ENCODE peak calls at places on chromosome 1, in nine cellular contexts. L is stimulated activated effector memory CD8-positive, alpha-beta T cell treated with anti-CD3 and anti-CD28 coated beads, Interleukin-12 subunit alpha, Interleukin-12 subunit beta, amount 100 ng/mL, for 72 hours; D is islet precursor cell; W is activated gamma-delta T cell treated with anti-CD3 and anti-CD28 coated beads, Interleukin-2, amount 50 U/mL, for 16 hours; B is WERI-Rb-1; O is KG1; V is NCI-H1105 treated with DMSO at 0.1 percent for 48 hours; I is CD8-positive, alpha-beta memory T cell; K is fibroblast of the conjunctiva. T is an unnamed sample.

GRCh38 chr1:2200308-2200943 is 5.9 kb upstream of the FAAP20 start:
- DNase-seq in L (no peak), D (no peak), W (no peak), B (no peak), O (no peak), V (no peak), I (no peak), K (no peak), T (no peak)

GRCh38 chr1:26889580-26890466 is at the start of gene GPN2:
- DNase-seq in L (peak; percentile 88), D (peak; percentile 88), W (peak; percentile 62), B (peak; percentile 72), O (peak; percentile 52), V (peak; percentile 81), I (peak; percentile 64), K (peak; percentile 47), T (peak; percentile 93)

GRCh38 chr1:194466706-194467105 is 1280.3 kb upstream of the B3GALT2 start:
- DNase-seq in L (no peak), D (no peak), W (no peak), B (peak; percentile 22), O (no peak), V (no peak), I (no peak), K (no peak), T (no peak)

GRCh38 chr1:107871259-107871658 is 93.7 kb downstream of the VAV3 start:
- DNase-seq in L (no peak), D (no peak), W (no peak), B (no peak), O (no peak), V (no peak), I (no peak), K (no peak), T (no peak)

GRCh38 chr1:200518524-200518923 is 102.0 kb downstream of the KIF14 start:
- DNase-seq in L (no peak), D (no peak), W (no peak), B (no peak), O (no peak), V (peak; percentile 77), I (no peak), K (no peak), T (no peak)

GRCh38 chr1:9687876-9688582 is 36.5 kb downstream of the PIK3CD start:
- DNase-seq in L (no peak), D (peak; percentile 73), W (no peak), B (no peak), O (no peak), V (peak; percentile 37), I (no peak), K (no peak), T (peak; percentile 63)

GRCh38 chr1:187871177-187871576 is 1042.4 kb downstream of the PLA2G4A start:
- DNase-seq in L (no peak), D (peak; percentile 52), W (no peak), B (peak; percentile 30), O (no peak), V (peak; percentile 68), I (no peak), K (peak; percentile 5), T (no peak)

GRCh38 chr1:194288284-194288683 is 1101.9 kb upstream of the B3GALT2 start:
- DNase-seq in L (no peak), D (no peak), W (no peak), B (no peak), O (no peak), V (no peak), I (no peak), K (no peak), T (no peak)

GRCh38 chr1:80054129-80054528 is 1047.6 kb upstream of the ADGRL4 start:
- DNase-seq in L (no peak), D (peak; percentile 84), W (no peak), B (no peak), O (no peak), V (peak; percentile 97), I (no peak), K (peak; percentile 59), T (peak; percentile 13)

GRCh38 chr1:159786966-159787365 is 6.2 kb downstream of the DUSP23 start:
- DNase-seq in L (no peak), D (no peak), W (no peak), B (no peak), O (no peak), V (no peak), I (no peak), K (no peak), T (peak; percentile 68)

GRCh38 chr1:119372493-119373086 is 4.0 kb downstream of the HAO2 start:
- DNase-seq in L (no peak), D (peak; percentile 83), W (no peak), B (peak; percentile 52), O (no peak), V (peak; percentile 31), I (no peak), K (peak; percentile 20), T (peak; percentile 53)

GRCh38 chr1:74502432-74502831 is 10.0 kb downstream of the LRRC53 start:
- DNase-seq in L (no peak), D (peak; percentile 63), W (no peak), B (no peak), O (peak; percentile 13), V (no peak), I (no peak), K (no peak), T (peak; percentile 51)

GRCh38 chr1:170698711-170699275 is 34.9 kb downstream of the PRRX1 start:
- DNase-seq in L (no peak), D (peak; percentile 70), W (no peak), B (no peak), O (no peak), V (peak; percentile 25), I (no peak), K (no peak), T (peak; percentile 64)

GRCh38 chr1:48776400-48777218 is at the start of gene BEND5:
- DNase-seq in L (no peak), D (peak; percentile 74), W (peak; percentile 20), B (peak; percentile 76), O (no peak), V (peak; percentile 89), I (peak; percentile 15), K (no peak), T (peak; percentile 38)

GRCh38 chr1:22259581-22260282 is 116.8 kb upstream of the WNT4 start:
- DNase-seq in L (no peak), D (peak; percentile 85), W (no peak), B (peak; percentile 60), O (no peak), V (no peak), I (no peak), K (no peak), T (no peak)

GRCh38 chr1:89085781-89086180 is 20.8 kb upstream of the GBP1 start:
- DNase-seq in L (peak; percentile 66), D (no peak), W (no peak), B (peak; percentile 17), O (peak; percentile 36), V (no peak), I (peak; percentile 8), K (peak; percentile 43), T (no peak)

GRCh38 chr1:221913351-221913750 is 171.5 kb upstream of the DUSP10 start:
- DNase-seq in L (no peak), D (no peak), W (no peak), B (no peak), O (no peak), V (no peak), I (no peak), K (no peak), T (no peak)

GRCh38 chr1:182968846-182969734 is 16.1 kb upstream of the SHCBP1L start:
- DNase-seq in L (no peak), D (no peak), W (no peak), B (no peak), O (no peak), V (no peak), I (no peak), K (no peak), T (no peak)

GRCh38 chr1:46725736-46726108 is 6.8 kb upstream of the EFCAB14 start:
- DNase-seq in L (no peak), D (no peak), W (no peak), B (no peak), O (no peak), V (no peak), I (no peak), K (no peak), T (no peak)

GRCh38 chr1:12104417-12104816 is 41.3 kb downstream of the TNFRSF8 start:
- DNase-seq in L (no peak), D (no peak), W (no peak), B (no peak), O (no peak), V (no peak), I (no peak), K (no peak), T (no peak)

GRCh38 chr1:59083946-59084865 is 212.7 kb upstream of the FGGY start:
- DNase-seq in L (peak; percentile 54), D (peak; percentile 75), W (no peak), B (no peak), O (no peak), V (no peak), I (no peak), K (no peak), T (peak; percentile 26)

GRCh38 chr1:204326891-204327290 is 32.8 kb downstream of the PLEKHA6 start:
- DNase-seq in L (no peak), D (no peak), W (no peak), B (no peak), O (no peak), V (no peak), I (no peak), K (no peak), T (no peak)

GRCh38 chr1:164588388-164589341 is 29.7 kb downstream of the PBX1 start:
- DNase-seq in L (no peak), D (peak; percentile 92), W (no peak), B (no peak), O (no peak), V (peak; percentile 85), I (no peak), K (peak; percentile 70), T (peak; percentile 47)

GRCh38 chr1:43836267-43836951 is 97.2 kb upstream of the ARTN start:
- DNase-seq in L (peak; percentile 72), D (no peak), W (peak; percentile 55), B (no peak), O (no peak), V (peak; percentile 95), I (peak; percentile 35), K (no peak), T (peak; percentile 14)

GRCh38 chr1:193434319-193434718 is 247.9 kb upstream of the B3GALT2 start:
- DNase-seq in L (no peak), D (no peak), W (no peak), B (no peak), O (no peak), V (no peak), I (no peak), K (no peak), T (peak; percentile 10)

GRCh38 chr1:20093940-20094391 is 24.0 kb downstream of the PLA2G5 start:
- DNase-seq in L (no peak), D (no peak), W (no peak), B (no peak), O (no peak), V (no peak), I (no peak), K (peak; percentile 4), T (peak; percentile 73)

GRCh38 chr1:183604811-183605210 is 14.6 kb upstream of the NCF2 start:
- DNase-seq in L (no peak), D (no peak), W (no peak), B (no peak), O (no peak), V (no peak), I (no peak), K (no peak), T (no peak)

GRCh38 chr1:181680871-181681270 is 197.6 kb downstream of the CACNA1E start:
- DNase-seq in L (no peak), D (no peak), W (no peak), B (no peak), O (no peak), V (no peak), I (no peak), K (no peak), T (no peak)

GRCh38 chr1:209766051-209766450 is 10.2 kb downstream of the TRAF3IP3 start:
- DNase-seq in L (no peak), D (no peak), W (no peak), B (no peak), O (no peak), V (no peak), I (no peak), K (no peak), T (no peak)

GRCh38 chr1:12219800-12220199 is 10.0 kb upstream of the VPS13D start:
- DNase-seq in L (no peak), D (no peak), W (no peak), B (no peak), O (no peak), V (no peak), I (no peak), K (no peak), T (no peak)

GRCh38 chr1:64097859-64098258 is 105.6 kb upstream of the UBE2U start:
- DNase-seq in L (no peak), D (no peak), W (no peak), B (no peak), O (no peak), V (no peak), I (no peak), K (no peak), T (no peak)

T was measured in AG20443.